ENCODE peak calls at places on chromosomes 4 and X, in six cellular contexts. K is RPMI8226, A is AG08396, X is mesendoderm, N is pons, C is AG09319. T is an unnamed sample.

GRCh38 chrX:1452497-1453389 is at the start of gene ASMTL:
- DNase-seq in K (peak), A (peak), X (peak), N (peak), C (peak), T (peak)

GRCh38 chrX:120299928-120300327 is 11.3 kb downstream of the TMEM255A start:
- DNase-seq in K (no peak), A (no peak), X (peak), N (no peak), C (no peak), T (no peak)

GRCh38 chr4:149441338-149441737 is 374.3 kb downstream of the IQCM start:
- DNase-seq in K (no peak), A (peak), X (no peak), N (no peak), C (peak), T (peak)

GRCh38 chr4:10808591-10808990 is 124.0 kb upstream of the CLNK start:
- DNase-seq in K (no peak), A (peak), X (no peak), N (peak), C (no peak), T (no peak)

GRCh38 chr4:109648266-109648996 is 54.8 kb downstream of the CASP6 start:
- DNase-seq in K (no peak), A (no peak), X (no peak), N (no peak), C (no peak), T (no peak)

GRCh38 chr4:153075256-153075630 is 129.0 kb upstream of the TRIM2 start:
- DNase-seq in K (no peak), A (no peak), X (no peak), N (no peak), C (no peak), T (no peak)

GRCh38 chr4:185532327-185532726 is 3.0 kb downstream of the PDLIM3 start:
- DNase-seq in K (no peak), A (no peak), X (no peak), N (no peak), C (no peak), T (no peak)

GRCh38 chr4:109826719-109827118 is 1.1 kb upstream of the RRH start:
- DNase-seq in K (peak), A (peak), X (no peak), N (peak), C (no peak), T (no peak)

GRCh38 chrX:39984191-39984956 is 113.4 kb downstream of the BCOR start:
- DNase-seq in K (peak), A (peak), X (no peak), N (peak), C (no peak), T (no peak)